ENCODE peak calls at places on chromosomes 4 and X, in nine cellular contexts. One of them, this sample, is unnamed.

GRCh38 chr4:36997727-36998126 is 246.8 kb upstream of the NWD2 start:
- ATAC-seq in T-helper 17 cell: no peak
- ATAC-seq in heart right ventricle: no peak
- ATAC-seq in central memory CD8-positive, alpha-beta T cell: no peak
- ATAC-seq in esophagus mucosa: no peak
- ATAC-seq in HepG2: no peak
- ATAC-seq in HCT116: no peak
- ATAC-seq in naive thymus-derived CD4-positive, alpha-beta T cell: no peak
- ATAC-seq in heart left ventricle: no peak
- ATAC-seq in this sample: no peak

GRCh38 chr4:98528882-98529281 is 129.5 kb downstream of the TSPAN5 start:
- ATAC-seq in T-helper 17 cell: no peak
- ATAC-seq in heart right ventricle: no peak
- ATAC-seq in central memory CD8-positive, alpha-beta T cell: no peak
- ATAC-seq in esophagus mucosa: no peak
- ATAC-seq in HepG2: no peak
- ATAC-seq in HCT116: no peak
- ATAC-seq in naive thymus-derived CD4-positive, alpha-beta T cell: no peak
- ATAC-seq in heart left ventricle: no peak
- ATAC-seq in this sample: no peak

GRCh38 chr4:150082241-150082640 is 4.0 kb downstream of the DCLK2 start:
- ATAC-seq in T-helper 17 cell: no peak
- ATAC-seq in heart right ventricle: no peak
- ATAC-seq in central memory CD8-positive, alpha-beta T cell: no peak
- ATAC-seq in esophagus mucosa: no peak
- ATAC-seq in HepG2: no peak
- ATAC-seq in HCT116: no peak
- ATAC-seq in naive thymus-derived CD4-positive, alpha-beta T cell: no peak
- ATAC-seq in heart left ventricle: no peak
- ATAC-seq in this sample: no peak

GRCh38 chr4:99885063-99885664 is 9.1 kb downstream of the LAMTOR3 start:
- ATAC-seq in T-helper 17 cell: no peak
- ATAC-seq in heart right ventricle: no peak
- ATAC-seq in central memory CD8-positive, alpha-beta T cell: no peak
- ATAC-seq in esophagus mucosa: no peak
- ATAC-seq in HepG2: no peak
- ATAC-seq in HCT116: no peak
- ATAC-seq in naive thymus-derived CD4-positive, alpha-beta T cell: peak
- ATAC-seq in heart left ventricle: no peak
- ATAC-seq in this sample: no peak

GRCh38 chrX:154013001-154013421 is 6.7 kb downstream of the IRAK1 start:
- ATAC-seq in T-helper 17 cell: no peak
- ATAC-seq in heart right ventricle: peak
- ATAC-seq in central memory CD8-positive, alpha-beta T cell: no peak
- ATAC-seq in esophagus mucosa: no peak
- ATAC-seq in HepG2: peak
- ATAC-seq in HCT116: no peak
- ATAC-seq in naive thymus-derived CD4-positive, alpha-beta T cell: no peak
- ATAC-seq in heart left ventricle: no peak
- ATAC-seq in this sample: no peak

GRCh38 chr4:38674206-38675144 is 10.5 kb downstream of the KLF3 start:
- ATAC-seq in T-helper 17 cell: peak
- ATAC-seq in heart right ventricle: peak
- ATAC-seq in central memory CD8-positive, alpha-beta T cell: no peak
- ATAC-seq in esophagus mucosa: no peak
- ATAC-seq in HepG2: peak
- ATAC-seq in HCT116: no peak
- ATAC-seq in naive thymus-derived CD4-positive, alpha-beta T cell: no peak
- ATAC-seq in heart left ventricle: no peak
- ATAC-seq in this sample: no peak

GRCh38 chr4:139229534-139230039 is 50.4 kb downstream of the MGARP start:
- ATAC-seq in T-helper 17 cell: peak
- ATAC-seq in heart right ventricle: peak
- ATAC-seq in central memory CD8-positive, alpha-beta T cell: no peak
- ATAC-seq in esophagus mucosa: peak
- ATAC-seq in HepG2: peak
- ATAC-seq in HCT116: peak
- ATAC-seq in naive thymus-derived CD4-positive, alpha-beta T cell: peak
- ATAC-seq in heart left ventricle: no peak
- ATAC-seq in this sample: peak

GRCh38 chrX:40402771-40403533 is 177.8 kb upstream of the ATP6AP2 start:
- ATAC-seq in T-helper 17 cell: no peak
- ATAC-seq in heart right ventricle: no peak
- ATAC-seq in central memory CD8-positive, alpha-beta T cell: no peak
- ATAC-seq in esophagus mucosa: peak
- ATAC-seq in HepG2: peak
- ATAC-seq in HCT116: peak
- ATAC-seq in naive thymus-derived CD4-positive, alpha-beta T cell: peak
- ATAC-seq in heart left ventricle: peak
- ATAC-seq in this sample: peak

This sample was measured in gastroesophageal sphincter.